ENCODE peak calls at places on chromosomes 11 and 22, in nine cellular contexts. P is psoas muscle, U is HCT116, C is cardiac fibroblast, F is endodermal cell, R is mucosa of descending colon, Z is HFFc6, V is bronchial epithelial cell, W is pancreas. B is an unnamed sample.

GRCh38 chr11:69553416-69554357 is 72.2 kb downstream of the LINC01488 start:
- DNase-seq in P (no peak), U (no peak), C (no peak), F (no peak), R (no peak), Z (no peak), V (no peak), W (no peak), B (no peak)

GRCh38 chr11:1872267-1872985 is 19.3 kb downstream of the PRR33 start:
- DNase-seq in P (peak; percentile 18), U (no peak), C (no peak), F (no peak), R (no peak), Z (no peak), V (no peak), W (no peak), B (no peak)

GRCh38 chr11:11985016-11985715 is 23.3 kb downstream of the DKK3 start:
- DNase-seq in P (no peak), U (no peak), C (peak; percentile 80), F (peak; percentile 46), R (no peak), Z (peak; percentile 86), V (peak; percentile 77), W (no peak), B (no peak)

GRCh38 chr11:84899740-84900139 is 727.4 kb downstream of the DLG2 start:
- DNase-seq in P (no peak), U (peak; percentile 24), C (no peak), F (peak; percentile 58), R (no peak), Z (no peak), V (no peak), W (no peak), B (no peak)

GRCh38 chr22:20431520-20432237 is 5.9 kb downstream of the SCARF2 start:
- DNase-seq in P (no peak), U (no peak), C (no peak), F (peak; percentile 76), R (no peak), Z (no peak), V (no peak), W (no peak), B (no peak)

GRCh38 chr11:18367431-18367830 is 26.9 kb upstream of the LDHA start:
- DNase-seq in P (no peak), U (no peak), C (peak; percentile 45), F (no peak), R (no peak), Z (no peak), V (peak; percentile 39), W (no peak), B (no peak)

GRCh38 chr11:26992031-26992541 is 1.8 kb upstream of the FIBIN start:
- DNase-seq in P (no peak), U (no peak), C (peak; percentile 96), F (no peak), R (no peak), Z (peak; percentile 82), V (peak; percentile 96), W (no peak), B (no peak)

GRCh38 chr11:17991799-17992433 is 20.9 kb downstream of the SERGEF start:
- DNase-seq in P (no peak), U (peak; percentile 42), C (peak; percentile 70), F (peak; percentile 67), R (peak; percentile 24), Z (peak; percentile 43), V (peak; percentile 57), W (no peak), B (no peak)

GRCh38 chr11:81255905-81256304 is 1477.8 kb downstream of the FAM181B start:
- DNase-seq in P (no peak), U (no peak), C (no peak), F (no peak), R (no peak), Z (no peak), V (no peak), W (no peak), B (no peak)

GRCh38 chr11:66045177-66045639 is 3.8 kb downstream of the GAL3ST3 start:
- DNase-seq in P (peak; percentile 71), U (peak; percentile 63), C (peak; percentile 80), F (peak; percentile 96), R (peak; percentile 79), Z (peak; percentile 59), V (peak; percentile 51), W (peak; percentile 74), B (peak; percentile 77)

GRCh38 chr22:49100764-49101163 is 726.9 kb downstream of the BRD1 start:
- DNase-seq in P (no peak), U (no peak), C (no peak), F (no peak), R (no peak), Z (no peak), V (no peak), W (no peak), B (no peak)

GRCh38 chr11:79264284-79264683 is 176.5 kb downstream of the TENM4 start:
- DNase-seq in P (no peak), U (no peak), C (no peak), F (no peak), R (no peak), Z (no peak), V (no peak), W (no peak), B (no peak)

GRCh38 chr11:3375552-3375951 is 3.4 kb downstream of the ZNF195 start:
- DNase-seq in P (no peak), U (no peak), C (peak; percentile 62), F (no peak), R (no peak), Z (peak; percentile 15), V (peak; percentile 44), W (no peak), B (no peak)

GRCh38 chr11:107370390-107370789 is 87.2 kb downstream of the CWF19L2 start:
- DNase-seq in P (no peak), U (no peak), C (peak; percentile 52), F (no peak), R (no peak), Z (no peak), V (peak; percentile 65), W (no peak), B (no peak)

GRCh38 chr22:27170491-27170890 is 513.1 kb downstream of the MIAT start:
- DNase-seq in P (peak; percentile 19), U (peak; percentile 29), C (peak; percentile 89), F (no peak), R (no peak), Z (peak; percentile 60), V (no peak), W (no peak), B (no peak)

DNA sequence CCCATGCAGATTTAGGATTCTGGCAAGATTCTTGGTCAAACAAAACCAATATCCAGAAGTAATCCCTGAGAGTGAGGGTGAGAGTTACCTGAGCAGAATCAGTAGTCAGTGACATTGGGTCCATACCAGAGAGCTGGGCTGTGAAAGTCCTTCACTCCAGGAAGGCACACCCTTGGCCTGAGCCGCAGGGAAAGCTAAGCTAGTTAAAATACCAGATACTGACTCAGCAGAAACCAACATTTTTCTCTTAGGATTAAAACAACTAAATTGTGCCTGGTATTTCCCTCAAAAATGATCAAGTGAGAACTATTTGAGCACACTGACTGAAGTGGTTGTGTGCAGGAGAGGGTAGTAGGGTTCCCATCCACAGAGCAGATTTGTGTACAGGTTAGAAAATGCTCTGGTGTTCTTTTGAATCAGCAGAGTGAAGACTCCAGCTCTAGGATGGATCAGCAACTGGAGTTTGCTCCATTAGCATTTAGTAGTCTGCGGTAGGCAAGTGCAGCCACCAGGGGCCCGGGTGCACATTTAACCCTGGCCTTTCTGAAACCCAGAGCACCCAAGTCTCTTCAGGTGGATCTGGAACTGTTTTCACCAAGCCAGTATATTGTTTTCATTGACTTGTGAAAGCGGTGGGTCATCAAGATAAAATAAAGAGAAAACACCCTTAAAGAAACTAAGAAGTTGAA is 100.7 kb upstream of the CLPB start:
- DNase-seq in P (no peak), U (peak; percentile 10), C (no peak), F (peak; percentile 79), R (no peak), Z (peak; percentile 48), V (no peak), W (no peak), B (no peak)
- TF ChIP-seq CTCF in P (no peak), U (no peak), C (peak; percentile 7), F (peak; percentile 75), R (no peak), Z (peak; percentile 62), V (peak; percentile 5), W (no peak), B (no peak)

DNA sequence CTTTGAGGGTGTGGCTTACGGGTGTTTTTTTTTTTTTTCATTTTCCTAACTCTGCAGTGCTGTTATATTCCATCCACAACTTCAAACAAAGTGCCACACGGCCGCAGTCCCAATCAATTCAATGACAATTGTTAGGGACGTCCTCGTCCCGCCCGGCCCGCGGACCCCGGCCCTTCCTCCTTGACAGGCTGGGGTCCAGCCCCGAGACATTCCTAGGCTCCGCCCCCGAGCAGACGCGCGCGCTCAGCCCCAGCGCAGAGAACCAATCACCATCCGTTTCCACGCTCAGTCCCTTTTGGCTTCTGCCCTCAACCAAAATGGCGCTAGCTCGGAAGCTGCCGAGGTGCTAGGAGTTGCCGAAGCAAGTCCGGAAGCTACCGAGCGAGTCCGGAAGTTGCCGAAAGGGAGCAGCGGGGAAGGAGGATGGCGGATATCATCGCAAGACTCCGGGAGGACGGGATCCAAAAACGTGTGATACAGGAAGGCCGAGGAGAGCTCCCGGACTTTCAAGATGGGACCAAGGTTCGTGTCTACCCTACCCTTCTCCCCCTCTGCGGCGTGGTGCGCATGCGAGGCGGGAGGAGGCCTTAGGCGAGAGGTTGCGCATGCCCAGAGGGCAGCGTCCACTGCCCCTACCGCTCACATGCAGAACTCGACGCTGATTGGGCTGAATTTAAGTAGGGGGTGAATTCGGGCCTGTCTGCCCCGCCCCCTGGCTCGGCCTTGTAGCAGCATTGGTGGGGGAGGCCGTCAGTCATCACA is at the start of gene AIP:
- DNase-seq in P (peak; percentile 97), U (peak; percentile 96), C (peak; percentile 99), F (peak; percentile 99), R (peak; percentile 99), Z (peak; percentile 97), V (peak; percentile 95), W (peak; percentile 97), B (peak; percentile 95)
- TF ChIP-seq CTCF in P (peak; percentile 9), U (no peak), C (peak; percentile 29), F (peak; percentile 36), R (no peak), Z (peak; percentile 52), V (peak; percentile 3), W (no peak), B (no peak)

GRCh38 chr22:30435674-30436126 is 10.1 kb downstream of the MTFP1 start:
- DNase-seq in P (no peak), U (peak; percentile 79), C (no peak), F (no peak), R (peak; percentile 60), Z (no peak), V (no peak), W (no peak), B (peak; percentile 60)
- TF ChIP-seq CTCF in P (no peak), U (peak; percentile 19), C (no peak), F (no peak), R (no peak), Z (no peak), V (no peak), W (no peak), B (peak; percentile 38)

GRCh38 chr11:103668859-103669258 is 367.6 kb upstream of the DDI1 start:
- DNase-seq in P (no peak), U (no peak), C (no peak), F (no peak), R (no peak), Z (no peak), V (no peak), W (no peak), B (no peak)

GRCh38 chr11:103673773-103674172 is 362.7 kb upstream of the DDI1 start:
- DNase-seq in P (no peak), U (no peak), C (peak; percentile 71), F (no peak), R (no peak), Z (peak; percentile 51), V (peak; percentile 24), W (no peak), B (no peak)

GRCh38 chr11:103676413-103676812 is 360.0 kb upstream of the DDI1 start:
- DNase-seq in P (no peak), U (no peak), C (no peak), F (no peak), R (no peak), Z (peak; percentile 3), V (no peak), W (no peak), B (no peak)

GRCh38 chr11:103671143-103671651 is 365.2 kb upstream of the DDI1 start:
- DNase-seq in P (no peak), U (no peak), C (no peak), F (no peak), R (no peak), Z (no peak), V (no peak), W (no peak), B (no peak)
- TF ChIP-seq CTCF in P (no peak), U (no peak), C (peak; percentile 11), F (peak; percentile 45), R (no peak), Z (peak; percentile 43), V (no peak), W (no peak), B (no peak)